ENCODE peak calls at places on chromosome 14, in seven cellular contexts. S, Z, R, X, E, G and P are unnamed samples.

GRCh38 chr14:78143489-78144145 is 26.6 kb upstream of the NRXN3 start:
- DNase-seq in S (no peak), Z (peak; percentile 26), R (no peak), X (no peak), E (peak; percentile 21), G (no peak), P (no peak)

GRCh38 chr14:48382961-48383360 is 707.6 kb upstream of the MDGA2 start:
- DNase-seq in S (no peak), Z (no peak), R (no peak), X (no peak), E (no peak), G (no peak), P (no peak)

GRCh38 chr14:91316761-91317160 is 72.3 kb upstream of the GPR68 start:
- DNase-seq in S (no peak), Z (no peak), R (no peak), X (no peak), E (no peak), G (no peak), P (no peak)

GRCh38 chr14:106586098-106586704 is 1059.8 kb downstream of the TMEM121 start:
- DNase-seq in S (no peak), Z (no peak), R (peak; percentile 61), X (peak; percentile 46), E (peak; percentile 53), G (peak; percentile 42), P (peak; percentile 16)

GRCh38 chr14:38592764-38593442 is 337.0 kb upstream of the CLEC14A start:
- DNase-seq in S (no peak), Z (no peak), R (peak; percentile 6), X (no peak), E (no peak), G (no peak), P (no peak)

GRCh38 chr14:69073429-69073828 is 79.5 kb downstream of the DCAF5 start:
- DNase-seq in S (no peak), Z (no peak), R (no peak), X (no peak), E (no peak), G (no peak), P (no peak)

GRCh38 chr14:75993567-75994041 is 8.0 kb downstream of the IFT43 start:
- DNase-seq in S (no peak), Z (no peak), R (no peak), X (no peak), E (no peak), G (no peak), P (no peak)

GRCh38 chr14:69547701-69548348 is 26.8 kb downstream of the CCDC177 start:
- DNase-seq in S (no peak), Z (no peak), R (peak; percentile 14), X (no peak), E (peak; percentile 54), G (no peak), P (no peak)

GRCh38 chr14:52824479-52824878 is 33.1 kb upstream of the GNPNAT1 start:
- DNase-seq in S (no peak), Z (peak; percentile 18), R (no peak), X (no peak), E (no peak), G (no peak), P (no peak)

GRCh38 chr14:39841088-39841487 is 408.9 kb upstream of the FBXO33 start:
- DNase-seq in S (no peak), Z (no peak), R (no peak), X (no peak), E (no peak), G (no peak), P (no peak)

GRCh38 chr14:91509083-91509877 is 830 bp downstream of the PPP4R3A start:
- DNase-seq in S (no peak), Z (no peak), R (peak; percentile 47), X (peak; percentile 48), E (peak; percentile 23), G (peak; percentile 39), P (peak; percentile 46)

GRCh38 chr14:55332654-55333570 is 61.7 kb downstream of the FBXO34 start:
- DNase-seq in S (no peak), Z (peak; percentile 19), R (no peak), X (no peak), E (peak; percentile 27), G (no peak), P (no peak)

GRCh38 chr14:85464135-85464534 is 65.8 kb upstream of the FLRT2 start:
- DNase-seq in S (no peak), Z (no peak), R (no peak), X (no peak), E (no peak), G (no peak), P (no peak)

GRCh38 chr14:22375321-22375930 is 213.6 kb downstream of the DAD1 start:
- DNase-seq in S (no peak), Z (peak; percentile 68), R (peak; percentile 65), X (no peak), E (peak; percentile 27), G (no peak), P (no peak)

GRCh38 chr14:99628832-99629618 is 15.9 kb upstream of the HHIPL1 start:
- DNase-seq in S (peak; percentile 48), Z (peak; percentile 59), R (peak; percentile 86), X (peak; percentile 78), E (peak; percentile 81), G (peak; percentile 87), P (peak; percentile 88)

DNA sequence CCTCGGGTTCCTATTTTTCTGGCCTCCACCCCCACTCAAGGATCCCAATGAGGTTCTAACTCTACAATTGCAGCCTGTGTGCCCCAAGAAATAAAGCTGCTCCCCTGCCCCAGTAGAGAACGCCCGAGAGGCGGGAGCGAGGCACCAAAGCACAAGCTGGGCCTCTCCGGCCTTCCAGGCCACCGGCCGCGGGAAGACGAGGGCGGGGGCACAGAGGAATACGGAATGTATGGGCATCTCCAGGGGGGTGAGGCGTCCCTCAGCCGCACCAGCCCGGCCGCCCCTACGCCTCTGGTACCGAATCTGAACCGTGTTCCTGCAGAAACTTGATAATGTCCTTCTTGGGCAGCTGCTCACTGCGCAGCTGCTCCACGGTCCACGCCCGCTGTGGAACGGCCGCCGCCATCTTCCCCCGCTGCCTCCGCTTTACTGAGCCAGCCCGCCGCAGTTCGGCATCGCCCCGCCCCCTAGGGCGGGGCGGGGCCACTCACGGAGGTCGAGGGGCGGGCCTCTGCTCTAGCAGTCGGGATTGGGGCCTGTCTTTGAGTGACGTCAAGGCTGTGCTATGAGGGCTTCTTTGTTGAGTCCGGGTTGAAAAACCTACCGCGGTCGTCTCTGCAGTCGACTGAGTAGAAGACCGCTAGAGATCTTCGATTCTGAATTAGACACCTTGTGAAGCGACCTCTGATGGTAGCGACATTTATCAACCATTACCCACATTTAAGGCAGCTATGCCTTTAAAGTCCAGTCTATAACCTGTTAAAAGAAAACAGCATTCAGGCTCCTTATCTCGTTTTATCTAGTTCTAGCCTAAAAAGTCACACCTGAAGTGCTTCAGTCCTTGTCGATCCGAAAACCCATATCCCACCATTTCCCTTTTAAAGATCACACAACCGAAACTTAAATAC is at the start of gene FKBP3:
- DNase-seq in S (peak; percentile 85), Z (peak; percentile 99), R (peak; percentile 97), X (peak; percentile 98), E (peak; percentile 93), G (peak; percentile 97), P (peak; percentile 99)
- TF ChIP-seq CTCF in S (no peak), Z (peak; percentile 16), R (no peak), X (no peak), E (peak; percentile 12), G (no peak), P (peak; percentile 2)

DNA sequence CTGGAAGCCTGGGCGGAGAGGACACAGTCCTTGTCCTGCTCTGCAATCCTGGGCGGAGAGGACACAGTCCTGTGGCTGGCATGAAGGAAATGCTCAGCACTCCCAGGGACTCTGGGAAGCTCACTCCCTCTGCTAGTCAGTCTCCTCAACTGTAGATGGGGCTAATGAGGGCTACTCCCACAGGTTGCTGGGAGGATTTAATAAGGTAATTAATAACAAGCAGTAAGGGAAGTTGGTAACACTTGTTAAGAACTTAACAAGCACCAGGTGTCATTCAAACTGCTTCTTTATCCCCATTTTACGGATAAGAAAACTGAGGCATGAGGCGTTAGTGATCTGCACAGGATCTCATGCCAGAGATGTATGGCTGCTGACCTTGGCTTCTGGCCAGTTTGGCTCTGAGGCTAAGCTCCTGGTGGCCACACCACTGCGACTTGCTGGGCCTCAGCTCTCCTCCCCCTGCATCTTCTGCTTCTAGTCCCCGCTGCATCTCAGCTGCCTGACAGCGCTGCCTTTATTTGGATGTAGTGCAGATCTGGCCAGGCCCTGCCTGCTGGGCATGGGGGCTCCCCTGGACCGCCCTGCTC is 54.1 kb upstream of the BEGAIN start:
- DNase-seq in S (no peak), Z (no peak), R (no peak), X (no peak), E (no peak), G (no peak), P (no peak)
- TF ChIP-seq CTCF in S (no peak), Z (no peak), R (no peak), X (no peak), E (no peak), G (no peak), P (no peak)

DNA sequence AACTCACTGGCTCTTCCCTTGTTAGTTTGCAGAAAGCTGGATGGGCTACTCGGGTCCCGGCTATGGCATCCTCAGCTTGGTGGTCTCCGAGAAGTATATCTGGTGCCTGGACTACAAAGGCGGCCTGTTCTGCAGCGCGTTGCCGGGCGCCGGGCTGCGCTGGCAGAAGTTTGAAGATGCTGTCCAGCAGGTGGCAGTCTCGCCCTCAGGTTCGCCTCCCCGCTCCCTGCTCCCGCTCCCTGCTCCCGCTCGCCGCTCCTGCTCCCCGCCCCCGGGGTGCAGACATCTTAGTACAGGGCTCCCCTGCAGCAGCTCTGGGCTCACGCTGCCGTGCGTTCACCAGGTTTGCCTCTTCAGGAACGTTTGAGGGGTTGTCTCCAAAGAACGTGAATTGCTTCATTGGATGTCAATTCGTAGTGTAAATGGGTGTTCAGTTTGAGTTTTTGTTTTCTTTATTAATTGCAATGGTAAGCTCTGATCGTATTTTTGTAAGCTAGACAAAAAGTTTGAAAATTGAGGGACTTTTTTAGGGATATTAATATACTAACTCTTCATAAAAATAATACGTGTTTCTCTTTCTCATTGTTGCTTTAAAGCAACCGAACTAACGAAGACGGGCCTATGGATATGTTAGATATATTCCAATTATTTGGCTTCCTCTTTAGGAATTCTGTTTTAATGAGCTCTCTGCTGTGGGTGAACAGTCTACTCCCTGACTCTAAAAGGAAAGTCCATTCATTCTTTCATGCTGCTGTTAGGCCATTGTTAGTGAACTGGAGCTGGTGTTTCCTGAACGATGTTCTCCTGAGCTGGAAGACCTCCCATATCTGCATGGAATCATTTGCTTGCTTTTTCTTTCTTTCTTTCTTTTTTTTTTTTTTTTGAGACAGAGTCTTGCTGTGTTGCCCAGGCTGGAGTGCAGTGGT is 71.3 kb downstream of the ANKRD9 start:
- DNase-seq in S (peak; percentile 56), Z (peak; percentile 75), R (peak; percentile 92), X (peak; percentile 85), E (peak; percentile 86), G (peak; percentile 89), P (peak; percentile 87)
- TF ChIP-seq CTCF in S (no peak), Z (peak; percentile 78), R (peak; percentile 65), X (peak; percentile 77), E (peak; percentile 77), G (no peak), P (peak; percentile 75)

DNA sequence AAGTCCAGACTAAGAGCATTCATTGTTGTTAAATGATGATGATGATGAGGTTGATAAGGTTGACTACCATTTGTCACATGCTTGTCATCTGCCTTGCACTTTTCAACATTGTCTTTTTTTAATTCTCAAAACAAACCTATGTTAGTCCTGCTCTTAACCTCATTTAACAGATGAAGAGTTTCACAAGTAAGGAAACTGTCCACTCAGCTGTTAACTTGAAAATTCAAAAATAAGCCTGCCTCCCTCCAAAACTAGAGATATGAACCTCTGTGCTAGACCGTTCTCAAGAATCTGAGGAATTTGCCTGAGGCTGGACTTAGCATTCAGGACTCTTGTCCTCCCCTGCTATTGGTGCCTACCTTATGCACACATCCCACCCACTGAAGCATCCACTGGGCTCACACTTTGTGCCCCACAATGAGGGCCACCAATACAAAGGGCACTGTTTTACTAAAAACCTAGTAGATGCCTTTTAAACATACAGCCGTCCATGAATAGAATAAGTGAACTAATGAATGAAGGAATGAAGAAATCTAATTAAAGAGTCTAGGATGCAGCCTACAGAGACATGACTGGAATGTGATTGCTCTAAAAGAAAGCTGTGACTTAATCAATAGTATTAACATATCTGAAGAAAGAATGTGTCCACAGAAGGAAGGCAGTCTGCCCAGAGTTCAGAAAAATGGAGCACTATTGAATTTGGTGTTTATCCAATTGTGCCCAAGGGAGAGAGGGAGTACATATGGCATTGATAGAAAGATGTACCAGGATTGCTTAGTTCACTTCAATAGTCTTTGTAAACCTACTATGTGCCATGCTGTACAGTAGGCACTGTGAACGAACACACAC is 238.5 kb downstream of the SPTSSA start:
- DNase-seq in S (no peak), Z (no peak), R (no peak), X (peak; percentile 75), E (no peak), G (no peak), P (no peak)
- TF ChIP-seq CTCF in S (no peak), Z (no peak), R (no peak), X (no peak), E (no peak), G (no peak), P (no peak)